ENCODE peak calls at places on chromosomes 6 and 20, in five cellular contexts. One of them, this sample, is unnamed.
A peak's percentile ranks its signal among the peaks of the same experiment; 100 is the strongest.

GRCh38 chr6:144134176-144134575 is 16.1 kb upstream of the STX11 start:
- DNase-seq in fibroblast of the aortic adventitia: peak; percentile 50
- DNase-seq in neural progenitor cell: no peak
- DNase-seq in fibroblast of pulmonary artery: no peak
- DNase-seq in lower lobe of right lung: no peak
- DNase-seq in this sample: no peak

GRCh38 chr20:33038243-33038642 is 6.8 kb downstream of the BPIFB6 start:
- DNase-seq in fibroblast of the aortic adventitia: no peak
- DNase-seq in neural progenitor cell: no peak
- DNase-seq in fibroblast of pulmonary artery: no peak
- DNase-seq in lower lobe of right lung: no peak
- DNase-seq in this sample: no peak

GRCh38 chr6:158338311-158339112 is 26.2 kb downstream of the TULP4 start:
- DNase-seq in fibroblast of the aortic adventitia: no peak
- DNase-seq in neural progenitor cell: no peak
- DNase-seq in fibroblast of pulmonary artery: no peak
- DNase-seq in lower lobe of right lung: no peak
- DNase-seq in this sample: peak; percentile 23

GRCh38 chr20:54773643-54774000 is 298.2 kb downstream of the DOK5 start:
- DNase-seq in fibroblast of the aortic adventitia: no peak
- DNase-seq in neural progenitor cell: no peak
- DNase-seq in fibroblast of pulmonary artery: no peak
- DNase-seq in lower lobe of right lung: no peak
- DNase-seq in this sample: no peak

GRCh38 chr20:50144362-50144761 is 9.2 kb downstream of the PEDS1 start:
- DNase-seq in fibroblast of the aortic adventitia: peak; percentile 99
- DNase-seq in neural progenitor cell: no peak
- DNase-seq in fibroblast of pulmonary artery: peak; percentile 99
- DNase-seq in lower lobe of right lung: no peak
- DNase-seq in this sample: peak; percentile 44

GRCh38 chr20:39165099-39165498 is 203.0 kb downstream of the DHX35 start:
- DNase-seq in fibroblast of the aortic adventitia: no peak
- DNase-seq in neural progenitor cell: no peak
- DNase-seq in fibroblast of pulmonary artery: no peak
- DNase-seq in lower lobe of right lung: no peak
- DNase-seq in this sample: no peak

GRCh38 chr6:31227143-31227542 is 44.7 kb downstream of the HLA-C start:
- DNase-seq in fibroblast of the aortic adventitia: no peak
- DNase-seq in neural progenitor cell: no peak
- DNase-seq in fibroblast of pulmonary artery: peak; percentile 20
- DNase-seq in lower lobe of right lung: no peak
- DNase-seq in this sample: no peak

GRCh38 chr6:164756142-164756541 is 553.3 kb downstream of the C6orf118 start:
- DNase-seq in fibroblast of the aortic adventitia: no peak
- DNase-seq in neural progenitor cell: peak; percentile 9
- DNase-seq in fibroblast of pulmonary artery: no peak
- DNase-seq in lower lobe of right lung: no peak
- DNase-seq in this sample: no peak

GRCh38 chr6:108800510-108800909 is 47.7 kb upstream of the ARMC2 start:
- DNase-seq in fibroblast of the aortic adventitia: peak; percentile 59
- DNase-seq in neural progenitor cell: no peak
- DNase-seq in fibroblast of pulmonary artery: peak; percentile 6
- DNase-seq in lower lobe of right lung: no peak
- DNase-seq in this sample: no peak

GRCh38 chr20:36337886-36338285 is 31.7 kb downstream of the DLGAP4 start:
- DNase-seq in fibroblast of the aortic adventitia: no peak
- DNase-seq in neural progenitor cell: no peak
- DNase-seq in fibroblast of pulmonary artery: no peak
- DNase-seq in lower lobe of right lung: no peak
- DNase-seq in this sample: no peak

GRCh38 chr6:130964289-130964688 is 98.8 kb downstream of the EPB41L2 start:
- DNase-seq in fibroblast of the aortic adventitia: no peak
- DNase-seq in neural progenitor cell: no peak
- DNase-seq in fibroblast of pulmonary artery: no peak
- DNase-seq in lower lobe of right lung: no peak
- DNase-seq in this sample: no peak

GRCh38 chr6:84027340-84028183 is 6.0 kb upstream of the MRAP2 start:
- DNase-seq in fibroblast of the aortic adventitia: peak; percentile 83
- DNase-seq in neural progenitor cell: no peak
- DNase-seq in fibroblast of pulmonary artery: peak; percentile 49
- DNase-seq in lower lobe of right lung: no peak
- DNase-seq in this sample: peak; percentile 24

GRCh38 chr6:32148289-32148688 is 3.5 kb downstream of the PRRT1 start:
- DNase-seq in fibroblast of the aortic adventitia: no peak
- DNase-seq in neural progenitor cell: peak; percentile 53
- DNase-seq in fibroblast of pulmonary artery: no peak
- DNase-seq in lower lobe of right lung: no peak
- DNase-seq in this sample: no peak

GRCh38 chr6:26365633-26365995 is 616 bp downstream of the BTN3A2 start:
- DNase-seq in fibroblast of the aortic adventitia: no peak
- DNase-seq in neural progenitor cell: no peak
- DNase-seq in fibroblast of pulmonary artery: no peak
- DNase-seq in lower lobe of right lung: no peak
- DNase-seq in this sample: no peak

GRCh38 chr6:150204705-150205472 is 62.0 kb downstream of the PPP1R14C start:
- DNase-seq in fibroblast of the aortic adventitia: no peak
- DNase-seq in neural progenitor cell: no peak
- DNase-seq in fibroblast of pulmonary artery: no peak
- DNase-seq in lower lobe of right lung: no peak
- DNase-seq in this sample: no peak

GRCh38 chr6:126633362-126633761 is 293.4 kb downstream of the CENPW start:
- DNase-seq in fibroblast of the aortic adventitia: peak; percentile 53
- DNase-seq in neural progenitor cell: no peak
- DNase-seq in fibroblast of pulmonary artery: no peak
- DNase-seq in lower lobe of right lung: no peak
- DNase-seq in this sample: no peak

GRCh38 chr20:17747431-17747846 is 47.7 kb downstream of the BANF2 start:
- DNase-seq in fibroblast of the aortic adventitia: peak; percentile 79
- DNase-seq in neural progenitor cell: no peak
- DNase-seq in fibroblast of pulmonary artery: peak; percentile 79
- DNase-seq in lower lobe of right lung: no peak
- DNase-seq in this sample: peak; percentile 5

GRCh38 chr6:41780623-41781301 is at the start of gene PRICKLE4:
- DNase-seq in fibroblast of the aortic adventitia: peak; percentile 43
- DNase-seq in neural progenitor cell: peak; percentile 69
- DNase-seq in fibroblast of pulmonary artery: peak; percentile 47
- DNase-seq in lower lobe of right lung: peak; percentile 71
- DNase-seq in this sample: peak; percentile 60

GRCh38 chr6:157985378-157986155 is 3.9 kb downstream of the SYNJ2 start:
- DNase-seq in fibroblast of the aortic adventitia: no peak
- DNase-seq in neural progenitor cell: no peak
- DNase-seq in fibroblast of pulmonary artery: no peak
- DNase-seq in lower lobe of right lung: no peak
- DNase-seq in this sample: no peak

GRCh38 chr6:21937466-21937865 is 343.9 kb downstream of the SOX4 start:
- DNase-seq in fibroblast of the aortic adventitia: no peak
- DNase-seq in neural progenitor cell: no peak
- DNase-seq in fibroblast of pulmonary artery: no peak
- DNase-seq in lower lobe of right lung: no peak
- DNase-seq in this sample: no peak
- TF ChIP-seq CTCF in fibroblast of the aortic adventitia: no peak
- TF ChIP-seq CTCF in neural progenitor cell: peak; percentile 9
- TF ChIP-seq CTCF in fibroblast of pulmonary artery: no peak
- TF ChIP-seq CTCF in lower lobe of right lung: no peak
- TF ChIP-seq CTCF in this sample: no peak

DNA sequence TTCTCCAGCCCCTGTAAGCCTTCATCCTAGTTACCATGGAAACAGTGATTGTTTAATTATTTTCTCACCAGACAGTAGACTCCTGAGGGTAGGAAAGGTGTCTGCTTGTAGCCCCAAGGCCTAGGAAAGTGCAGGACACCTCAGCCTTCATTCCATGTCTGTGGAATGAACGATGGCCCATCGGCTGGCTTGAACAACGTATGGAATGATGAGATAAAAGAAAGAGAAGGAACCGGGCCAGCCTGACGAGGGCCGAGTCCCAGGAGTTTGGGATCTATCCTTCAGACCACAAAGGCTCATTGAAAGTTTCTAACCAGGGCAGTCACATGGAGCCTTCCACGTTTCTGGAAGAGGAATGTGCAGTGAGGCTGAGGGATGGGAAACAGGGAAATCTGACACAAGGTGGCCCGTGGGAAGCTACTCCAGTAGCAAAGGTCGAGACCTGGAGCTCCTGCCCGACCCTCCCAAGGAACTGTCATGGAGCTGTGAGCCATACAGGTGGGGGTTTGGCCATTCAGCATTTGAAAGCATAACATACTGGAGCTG is 46.1 kb downstream of the PRDM1 start:
- DNase-seq in fibroblast of the aortic adventitia: no peak
- DNase-seq in neural progenitor cell: no peak
- DNase-seq in fibroblast of pulmonary artery: no peak
- DNase-seq in lower lobe of right lung: no peak
- DNase-seq in this sample: no peak
- TF ChIP-seq CTCF in fibroblast of the aortic adventitia: no peak
- TF ChIP-seq CTCF in neural progenitor cell: no peak
- TF ChIP-seq CTCF in fibroblast of pulmonary artery: no peak
- TF ChIP-seq CTCF in lower lobe of right lung: no peak
- TF ChIP-seq CTCF in this sample: no peak

DNA sequence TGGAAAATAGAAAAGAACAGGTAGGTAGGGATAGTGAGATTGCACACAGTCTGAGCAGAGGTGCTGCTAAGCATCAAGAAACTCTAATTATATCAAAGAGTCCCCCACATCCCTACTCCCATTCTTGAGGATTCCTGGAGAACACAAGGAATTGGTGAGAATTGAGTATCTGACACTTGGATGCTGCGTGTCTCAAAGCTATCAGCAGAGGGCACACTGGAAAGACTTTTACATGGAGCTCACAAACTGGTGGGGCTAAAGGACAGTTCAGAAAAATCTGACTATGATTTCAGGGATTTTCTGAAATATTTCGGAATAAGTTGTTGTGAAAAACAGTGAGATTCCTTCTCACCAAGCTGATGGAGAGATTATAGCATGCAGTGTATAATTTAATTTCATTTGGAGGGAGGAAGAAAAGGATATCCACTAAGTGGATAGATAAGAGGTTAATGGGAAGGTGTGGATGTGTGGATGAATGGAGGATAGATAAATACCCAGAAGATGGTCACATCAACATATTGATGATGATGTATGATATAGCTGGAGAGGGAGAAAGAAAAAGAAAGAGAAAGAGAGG is 215.4 kb upstream of the DEFB112 start:
- DNase-seq in fibroblast of the aortic adventitia: no peak
- DNase-seq in neural progenitor cell: peak; percentile 48
- DNase-seq in fibroblast of pulmonary artery: no peak
- DNase-seq in lower lobe of right lung: no peak
- DNase-seq in this sample: peak; percentile 10
- TF ChIP-seq CTCF in fibroblast of the aortic adventitia: no peak
- TF ChIP-seq CTCF in neural progenitor cell: peak; percentile 71
- TF ChIP-seq CTCF in fibroblast of pulmonary artery: no peak
- TF ChIP-seq CTCF in lower lobe of right lung: no peak
- TF ChIP-seq CTCF in this sample: peak; percentile 31

DNA sequence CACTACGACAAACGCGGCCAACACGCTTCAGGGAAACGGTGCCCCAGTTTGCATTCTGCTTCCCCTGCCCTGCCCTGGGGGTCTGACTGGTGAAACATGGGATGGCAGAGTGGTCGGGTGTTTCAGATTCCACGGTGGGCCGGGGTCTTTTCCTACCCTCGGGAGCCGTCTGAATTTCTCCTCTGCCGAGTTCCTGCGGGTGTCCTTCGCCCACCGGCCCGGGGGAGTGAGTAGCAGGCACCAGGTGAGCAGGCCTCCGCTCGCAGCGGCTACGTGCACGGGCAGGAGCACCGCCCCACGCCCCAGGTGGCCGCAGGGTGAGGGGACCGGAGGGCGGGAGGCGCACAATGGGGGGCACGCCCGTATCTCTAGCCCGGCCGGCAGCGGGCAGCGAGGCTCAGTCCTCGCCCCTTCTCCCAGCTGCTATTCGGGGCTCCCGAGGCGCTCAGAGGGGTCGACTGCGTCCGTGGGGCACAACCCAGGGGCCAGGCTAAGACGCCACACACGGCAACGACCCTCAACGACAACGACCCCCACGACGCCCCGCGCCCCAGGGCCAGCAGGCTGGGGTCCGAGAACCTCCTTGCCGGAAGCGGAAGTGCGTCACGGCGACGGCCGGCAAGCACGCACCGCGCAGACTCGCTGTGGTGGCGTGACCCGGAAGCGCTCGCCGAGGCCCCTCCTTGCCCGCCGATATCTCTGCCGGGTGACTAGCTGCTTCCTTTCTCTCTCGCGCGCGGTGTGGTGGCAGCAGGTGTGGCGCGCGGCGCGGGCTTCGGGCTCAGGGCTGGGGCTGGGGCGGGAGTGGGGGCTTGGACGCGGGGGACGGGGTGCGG is at the start of gene RPS21:
- DNase-seq in fibroblast of the aortic adventitia: peak; percentile 85
- DNase-seq in neural progenitor cell: peak; percentile 96
- DNase-seq in fibroblast of pulmonary artery: peak; percentile 91
- DNase-seq in lower lobe of right lung: peak; percentile 95
- DNase-seq in this sample: peak; percentile 98
- TF ChIP-seq CTCF in fibroblast of the aortic adventitia: no peak
- TF ChIP-seq CTCF in neural progenitor cell: no peak
- TF ChIP-seq CTCF in fibroblast of pulmonary artery: no peak
- TF ChIP-seq CTCF in lower lobe of right lung: no peak
- TF ChIP-seq CTCF in this sample: no peak